ENCODE peak calls at places on chromosome 14, in four cellular contexts. Q, P, T and O are unnamed samples.

GRCh38 chr14:24145700-24146621 is at the start of gene PSME2:
- DNase-seq in Q (peak), T (no peak), P (no peak), O (no peak)

GRCh38 chr14:22847661-22848341 is 11.4 kb downstream of the MMP14 start:
- DNase-seq in Q (peak), P (no peak), T (no peak), O (no peak)

GRCh38 chr14:69303086-69303485 is 43.1 kb downstream of the GALNT16 start:
- DNase-seq in P (no peak), T (peak), Q (no peak), O (no peak)

GRCh38 chr14:100662850-100663527 is 63.7 kb upstream of the DLK1 start:
- DNase-seq in Q (peak), P (no peak), T (peak), O (peak)

GRCh38 chr14:21748869-21749303 is 75.3 kb upstream of the OR4E1 start:
- DNase-seq in Q (peak), T (peak), P (peak), O (peak)

GRCh38 chr14:69879175-69880047 is at the start of gene SMOC1:
- DNase-seq in Q (peak), P (peak), T (peak), O (peak)

GRCh38 chr14:66638688-66639087 is 130.7 kb downstream of the GPHN start:
- DNase-seq in Q (peak), P (no peak), T (no peak), O (no peak)

GRCh38 chr14:93036652-93037341 is 78.9 kb downstream of the ITPK1 start:
- DNase-seq in T (no peak), Q (no peak), P (no peak), O (no peak)

GRCh38 chr14:88005050-88005481 is at the start of gene GPR65:
- DNase-seq in T (no peak), Q (no peak), P (no peak), O (no peak)

GRCh38 chr14:64064447-64064846 is 211.6 kb downstream of the SYNE2 start:
- DNase-seq in P (no peak), Q (no peak), T (no peak), O (no peak)

GRCh38 chr14:59771577-59771976 is 99.0 kb downstream of the RTN1 start:
- DNase-seq in Q (peak), T (no peak), P (no peak), O (no peak)

GRCh38 chr14:21990116-21990515 is 316.5 kb upstream of the OR4E1 start:
- DNase-seq in P (no peak), Q (no peak), T (no peak), O (peak)

GRCh38 chr14:50417853-50418252 is 21.2 kb upstream of the CDKL1 start:
- DNase-seq in Q (peak), P (no peak), T (no peak), O (no peak)

GRCh38 chr14:38999949-39000348 is 103.1 kb downstream of the SEC23A start:
- DNase-seq in T (no peak), P (no peak), Q (no peak), O (no peak)

GRCh38 chr14:56474419-56475022 is 105.1 kb upstream of the TMEM260 start:
- DNase-seq in P (no peak), T (no peak), Q (peak), O (peak)

GRCh38 chr14:36647417-36647826 is 14.2 kb upstream of the PAX9 start:
- DNase-seq in Q (no peak), T (peak), P (no peak), O (no peak)

GRCh38 chr14:59275668-59276067 is 87.2 kb downstream of the DAAM1 start:
- DNase-seq in P (no peak), T (no peak), Q (peak), O (no peak)

GRCh38 chr14:59161571-59162175 is 26.8 kb upstream of the DAAM1 start:
- DNase-seq in P (no peak), Q (peak), T (no peak), O (peak)

GRCh38 chr14:58301416-58301815 is 3.1 kb downstream of the ARID4A start:
- DNase-seq in Q (no peak), T (no peak), P (no peak), O (no peak)

GRCh38 chr14:63899953-63900352 is 47.1 kb downstream of the SYNE2 start:
- DNase-seq in P (no peak), Q (no peak), T (no peak), O (no peak)

GRCh38 chr14:50191499-50191898 is 39.9 kb downstream of the SOS2 start:
- DNase-seq in T (no peak), P (no peak), Q (no peak), O (no peak)

GRCh38 chr14:54814076-54814475 is 88.5 kb downstream of the GCH1 start:
- DNase-seq in P (no peak), T (peak), Q (no peak), O (peak)

GRCh38 chr14:80930836-80931389 is 10.6 kb downstream of the CEP128 start:
- DNase-seq in Q (peak), T (no peak), P (no peak), O (no peak)

GRCh38 chr14:100782516-100783320 is 43.2 kb upstream of the MEG3 start:
- DNase-seq in Q (no peak), T (no peak), P (no peak), O (no peak)

GRCh38 chr14:50971122-50971781 is 27.0 kb upstream of the PYGL start:
- DNase-seq in P (no peak), T (no peak), Q (no peak), O (no peak)

GRCh38 chr14:77043177-77043983 is 14.9 kb upstream of the IRF2BPL start:
- DNase-seq in P (no peak), T (no peak), Q (peak), O (no peak)

GRCh38 chr14:75234173-75234855 is 44.3 kb upstream of the FOS start:
- DNase-seq in T (no peak), Q (peak), P (no peak), O (no peak)

GRCh38 chr14:94751956-94752355 is 18.0 kb downstream of the GSC start:
- DNase-seq in Q (no peak), P (no peak), T (no peak), O (no peak)
- H4K5ac ChIP-seq in Q (no peak), P (no peak), T (no peak), O (no peak)

GRCh38 chr14:95870772-95871171 is 5.9 kb upstream of the TUNAR start:
- DNase-seq in T (no peak), P (no peak), Q (no peak), O (no peak)

GRCh38 chr14:95875831-95876768 is 532 bp upstream of the TUNAR start:
- DNase-seq in Q (no peak), P (peak), T (peak), O (peak)

GRCh38 chr14:95876769-95877490 is at the start of gene TUNAR:
- DNase-seq in T (peak), P (no peak), Q (no peak), O (peak)

GRCh38 chr14:95871531-95871930 is 5.1 kb upstream of the TUNAR start:
- DNase-seq in T (no peak), P (no peak), Q (no peak), O (no peak)

DNA sequence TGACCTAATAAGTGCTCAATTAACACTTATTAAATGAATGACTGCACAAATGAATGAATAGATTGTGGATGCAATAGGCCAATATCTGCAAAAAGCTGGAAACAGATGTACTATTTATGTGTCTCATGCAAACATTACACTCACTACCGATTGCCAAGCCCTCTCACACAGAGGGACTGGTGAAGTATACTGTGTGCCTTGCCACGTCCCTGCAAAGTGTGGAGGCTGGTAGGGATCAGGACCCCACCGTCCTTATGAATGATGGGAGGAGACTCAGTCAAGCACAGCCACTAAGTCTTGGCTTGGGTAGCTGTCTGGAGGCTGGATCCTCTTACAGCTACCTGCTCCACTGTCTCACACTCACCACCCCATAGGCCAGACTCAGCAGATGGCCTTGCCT is 3.9 kb upstream of the TUNAR start:
- DNase-seq in Q (no peak), T (no peak), P (no peak), O (no peak)
- H4K5ac ChIP-seq in Q (no peak), T (no peak), P (no peak), O (no peak)

GRCh38 chr14:62079035-62079434 is 316.8 kb downstream of the SNAPC1 start:
- DNase-seq in P (no peak), Q (no peak), T (no peak), O (no peak)
- H4K5ac ChIP-seq in P (no peak), Q (no peak), T (no peak), O (no peak)

GRCh38 chr14:91940209-91940608 is 7.3 kb downstream of the FBLN5 start:
- DNase-seq in P (no peak), Q (no peak), T (no peak), O (no peak)
- H4K5ac ChIP-seq in P (no peak), Q (no peak), T (no peak), O (no peak)

GRCh38 chr14:52313493-52313881 is 625 bp upstream of the PTGER2 start:
- DNase-seq in T (no peak), P (no peak), Q (peak), O (no peak)

GRCh38 chr14:52314521-52315354 is 626 bp downstream of the PTGER2 start:
- DNase-seq in P (no peak), T (peak), Q (peak), O (peak)

GRCh38 chr14:52312872-52313492 is 1.1 kb upstream of the PTGER2 start:
- DNase-seq in Q (peak), T (no peak), P (no peak), O (no peak)

GRCh38 chr14:52315355-52315718 is 1.2 kb downstream of the PTGER2 start:
- DNase-seq in Q (peak), T (no peak), P (no peak), O (peak)

DNA sequence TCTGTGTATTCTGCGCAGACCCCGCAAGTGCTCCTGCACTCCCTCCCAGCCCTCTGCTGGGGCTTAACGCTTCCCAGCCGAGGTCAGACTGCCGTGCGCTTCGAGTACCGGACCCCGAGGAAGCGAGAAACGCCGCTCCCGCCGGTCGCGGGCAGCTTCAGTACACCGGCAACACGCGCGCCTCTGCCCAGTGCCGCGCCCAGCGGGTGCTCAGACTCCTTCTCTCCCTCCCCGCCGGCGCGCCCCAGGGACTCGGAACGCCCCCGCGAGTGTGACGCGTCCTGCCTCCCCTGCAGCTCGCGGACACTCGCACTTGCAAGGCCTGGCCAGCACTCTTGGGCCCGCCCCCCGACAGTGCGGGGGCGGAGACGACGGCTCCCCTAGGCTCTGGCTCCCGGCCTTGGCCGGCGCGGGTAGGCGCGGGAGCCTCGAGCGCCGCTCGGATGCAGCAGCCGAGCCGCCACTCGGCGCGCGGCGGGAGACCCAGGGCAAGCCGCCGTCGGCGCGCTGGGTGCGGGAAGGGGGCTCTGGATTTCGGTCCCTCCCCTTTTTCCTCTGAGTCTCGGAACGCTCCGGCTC is at the start of gene PTGER2:
- DNase-seq in T (peak), Q (peak), P (no peak), O (peak)
- H4K5ac ChIP-seq in T (no peak), Q (peak), P (no peak), O (no peak)

GRCh38 chr14:97057238-97057637 is 260.1 kb downstream of the VRK1 start:
- DNase-seq in P (no peak), Q (no peak), T (no peak), O (no peak)

GRCh38 chr14:97056086-97056485 is 258.9 kb downstream of the VRK1 start:
- DNase-seq in Q (no peak), P (no peak), T (no peak), O (no peak)

GRCh38 chr14:97046991-97047390 is 249.8 kb downstream of the VRK1 start:
- DNase-seq in T (no peak), Q (no peak), P (no peak), O (no peak)

GRCh38 chr14:97053941-97054340 is 256.8 kb downstream of the VRK1 start:
- DNase-seq in P (no peak), Q (no peak), T (no peak), O (no peak)

DNA sequence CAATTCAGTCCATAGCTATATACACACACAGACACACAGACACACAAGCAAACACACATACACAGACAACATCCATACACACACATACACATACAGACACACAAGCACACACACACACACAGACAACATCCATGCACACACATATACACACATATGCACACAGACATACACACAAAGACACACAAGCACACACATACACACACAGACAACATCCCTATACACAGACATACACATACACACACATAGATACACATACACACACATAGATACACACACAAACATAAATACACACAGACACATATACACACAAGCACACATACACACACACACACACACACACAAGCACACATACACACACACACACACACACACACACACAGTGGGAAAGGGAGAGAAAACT is 254.8 kb downstream of the VRK1 start:
- DNase-seq in P (no peak), T (no peak), Q (no peak), O (no peak)
- H4K5ac ChIP-seq in P (no peak), T (no peak), Q (no peak), O (no peak)

GRCh38 chr14:103255555-103255954 is 78.5 kb upstream of the EIF5 start:
- DNase-seq in P (no peak), T (no peak), Q (no peak), O (no peak)
- H4K5ac ChIP-seq in P (no peak), T (no peak), Q (no peak), O (no peak)